ENCODE peak calls at places on chromosomes 4 and X, in ten cellular contexts. One of them, this sample, is unnamed.

GRCh38 chr4:186724048-186724860 is 598 bp upstream of the FAT1 start:
- DNase-seq in GM10248: no peak
- DNase-seq in left lung: peak; percentile 80
- DNase-seq in spleen: no peak
- DNase-seq in MM.1S: peak; percentile 54
- DNase-seq in SK-N-SH: peak; percentile 60
- DNase-seq in Calu3: no peak
- DNase-seq in AG09309: no peak
- DNase-seq in CD4-positive, alpha-beta T cell: no peak
- DNase-seq in GM13976: no peak
- DNase-seq in this sample: no peak

GRCh38 chrX:155441097-155441496 is 17.3 kb downstream of the F8A3 start:
- DNase-seq in CD4-positive, alpha-beta T cell: no peak
- DNase-seq in GM13976: no peak
- DNase-seq in left lung: no peak
- DNase-seq in spleen: no peak
- DNase-seq in GM10248: no peak
- DNase-seq in SK-N-SH: no peak
- DNase-seq in MM.1S: no peak
- DNase-seq in AG09309: no peak
- DNase-seq in Calu3: no peak
- DNase-seq in this sample: no peak

GRCh38 chrX:133085785-133086184 is 11.1 kb downstream of the USP26 start:
- DNase-seq in left lung: no peak
- DNase-seq in GM10248: no peak
- DNase-seq in spleen: no peak
- DNase-seq in GM13976: no peak
- DNase-seq in AG09309: no peak
- DNase-seq in MM.1S: no peak
- DNase-seq in CD4-positive, alpha-beta T cell: no peak
- DNase-seq in Calu3: peak; percentile 69
- DNase-seq in SK-N-SH: no peak
- DNase-seq in this sample: no peak

GRCh38 chr4:139528377-139529005 is 27.5 kb downstream of the SETD7 start:
- DNase-seq in Calu3: no peak
- DNase-seq in SK-N-SH: no peak
- DNase-seq in AG09309: peak; percentile 84
- DNase-seq in left lung: no peak
- DNase-seq in GM13976: no peak
- DNase-seq in CD4-positive, alpha-beta T cell: no peak
- DNase-seq in GM10248: no peak
- DNase-seq in spleen: no peak
- DNase-seq in MM.1S: no peak
- DNase-seq in this sample: no peak

GRCh38 chr4:1521821-1522361 is 115.6 kb upstream of the NKX1-1 start:
- DNase-seq in AG09309: no peak
- DNase-seq in left lung: peak; percentile 57
- DNase-seq in spleen: peak; percentile 67
- DNase-seq in GM13976: no peak
- DNase-seq in CD4-positive, alpha-beta T cell: no peak
- DNase-seq in Calu3: no peak
- DNase-seq in GM10248: no peak
- DNase-seq in MM.1S: no peak
- DNase-seq in SK-N-SH: no peak
- DNase-seq in this sample: peak; percentile 77

GRCh38 chrX:105314468-105314867 is 94.0 kb upstream of the TEX13A start:
- DNase-seq in MM.1S: no peak
- DNase-seq in spleen: no peak
- DNase-seq in GM13976: no peak
- DNase-seq in SK-N-SH: no peak
- DNase-seq in CD4-positive, alpha-beta T cell: no peak
- DNase-seq in Calu3: no peak
- DNase-seq in GM10248: no peak
- DNase-seq in left lung: no peak
- DNase-seq in AG09309: no peak
- DNase-seq in this sample: no peak

GRCh38 chrX:106906361-106906760 is 3.2 kb upstream of the RIPPLY1 start:
- DNase-seq in Calu3: peak; percentile 29
- DNase-seq in spleen: no peak
- DNase-seq in GM10248: no peak
- DNase-seq in AG09309: no peak
- DNase-seq in left lung: no peak
- DNase-seq in CD4-positive, alpha-beta T cell: no peak
- DNase-seq in GM13976: no peak
- DNase-seq in SK-N-SH: no peak
- DNase-seq in MM.1S: no peak
- DNase-seq in this sample: no peak

GRCh38 chr4:25925486-25926201 is 11.6 kb downstream of the SMIM20 start:
- DNase-seq in GM10248: peak; percentile 58
- DNase-seq in spleen: no peak
- DNase-seq in Calu3: peak; percentile 55
- DNase-seq in MM.1S: peak; percentile 49
- DNase-seq in AG09309: no peak
- DNase-seq in SK-N-SH: peak; percentile 64
- DNase-seq in left lung: no peak
- DNase-seq in CD4-positive, alpha-beta T cell: no peak
- DNase-seq in GM13976: peak; percentile 66
- DNase-seq in this sample: no peak

GRCh38 chr4:77821775-77822174 is 2.6 kb upstream of the CNOT6L start:
- DNase-seq in SK-N-SH: no peak
- DNase-seq in GM13976: no peak
- DNase-seq in left lung: no peak
- DNase-seq in MM.1S: peak; percentile 73
- DNase-seq in spleen: no peak
- DNase-seq in Calu3: no peak
- DNase-seq in GM10248: no peak
- DNase-seq in CD4-positive, alpha-beta T cell: peak; percentile 38
- DNase-seq in AG09309: no peak
- DNase-seq in this sample: no peak

GRCh38 chrX:46961574-46962279 is 49.5 kb downstream of the JADE3 start:
- DNase-seq in Calu3: no peak
- DNase-seq in SK-N-SH: no peak
- DNase-seq in CD4-positive, alpha-beta T cell: no peak
- DNase-seq in left lung: no peak
- DNase-seq in MM.1S: no peak
- DNase-seq in spleen: no peak
- DNase-seq in GM13976: no peak
- DNase-seq in GM10248: no peak
- DNase-seq in AG09309: no peak
- DNase-seq in this sample: no peak

GRCh38 chr4:92106816-92107215 is 196.9 kb upstream of the GRID2 start:
- DNase-seq in Calu3: no peak
- DNase-seq in GM10248: no peak
- DNase-seq in AG09309: no peak
- DNase-seq in CD4-positive, alpha-beta T cell: no peak
- DNase-seq in spleen: no peak
- DNase-seq in MM.1S: no peak
- DNase-seq in SK-N-SH: no peak
- DNase-seq in GM13976: no peak
- DNase-seq in left lung: no peak
- DNase-seq in this sample: no peak

GRCh38 chr4:61210186-61210939 is 10.2 kb downstream of the ADGRL3 start:
- DNase-seq in GM13976: no peak
- DNase-seq in spleen: no peak
- DNase-seq in AG09309: no peak
- DNase-seq in GM10248: no peak
- DNase-seq in Calu3: no peak
- DNase-seq in MM.1S: no peak
- DNase-seq in SK-N-SH: no peak
- DNase-seq in left lung: no peak
- DNase-seq in CD4-positive, alpha-beta T cell: no peak
- DNase-seq in this sample: no peak

GRCh38 chr4:78691971-78692814 is 84.0 kb upstream of the BMP2K start:
- DNase-seq in MM.1S: no peak
- DNase-seq in Calu3: no peak
- DNase-seq in left lung: no peak
- DNase-seq in AG09309: no peak
- DNase-seq in GM13976: peak; percentile 32
- DNase-seq in CD4-positive, alpha-beta T cell: no peak
- DNase-seq in SK-N-SH: peak; percentile 75
- DNase-seq in spleen: no peak
- DNase-seq in GM10248: no peak
- DNase-seq in this sample: no peak

GRCh38 chr4:71945791-71946190 is 86.0 kb upstream of the NPFFR2 start:
- DNase-seq in Calu3: no peak
- DNase-seq in GM13976: no peak
- DNase-seq in spleen: no peak
- DNase-seq in GM10248: no peak
- DNase-seq in MM.1S: no peak
- DNase-seq in left lung: no peak
- DNase-seq in AG09309: no peak
- DNase-seq in CD4-positive, alpha-beta T cell: no peak
- DNase-seq in SK-N-SH: no peak
- DNase-seq in this sample: no peak

GRCh38 chr4:111221371-111221770 is 598.5 kb upstream of the PITX2 start:
- DNase-seq in MM.1S: no peak
- DNase-seq in Calu3: no peak
- DNase-seq in spleen: no peak
- DNase-seq in left lung: no peak
- DNase-seq in SK-N-SH: no peak
- DNase-seq in GM10248: no peak
- DNase-seq in CD4-positive, alpha-beta T cell: no peak
- DNase-seq in AG09309: no peak
- DNase-seq in GM13976: no peak
- DNase-seq in this sample: no peak

GRCh38 chr4:1640110-1640509 is 44.0 kb downstream of the FAM53A start:
- DNase-seq in left lung: peak; percentile 67
- DNase-seq in SK-N-SH: no peak
- DNase-seq in spleen: no peak
- DNase-seq in MM.1S: no peak
- DNase-seq in AG09309: no peak
- DNase-seq in Calu3: no peak
- DNase-seq in CD4-positive, alpha-beta T cell: no peak
- DNase-seq in GM13976: no peak
- DNase-seq in GM10248: no peak
- DNase-seq in this sample: no peak

DNA sequence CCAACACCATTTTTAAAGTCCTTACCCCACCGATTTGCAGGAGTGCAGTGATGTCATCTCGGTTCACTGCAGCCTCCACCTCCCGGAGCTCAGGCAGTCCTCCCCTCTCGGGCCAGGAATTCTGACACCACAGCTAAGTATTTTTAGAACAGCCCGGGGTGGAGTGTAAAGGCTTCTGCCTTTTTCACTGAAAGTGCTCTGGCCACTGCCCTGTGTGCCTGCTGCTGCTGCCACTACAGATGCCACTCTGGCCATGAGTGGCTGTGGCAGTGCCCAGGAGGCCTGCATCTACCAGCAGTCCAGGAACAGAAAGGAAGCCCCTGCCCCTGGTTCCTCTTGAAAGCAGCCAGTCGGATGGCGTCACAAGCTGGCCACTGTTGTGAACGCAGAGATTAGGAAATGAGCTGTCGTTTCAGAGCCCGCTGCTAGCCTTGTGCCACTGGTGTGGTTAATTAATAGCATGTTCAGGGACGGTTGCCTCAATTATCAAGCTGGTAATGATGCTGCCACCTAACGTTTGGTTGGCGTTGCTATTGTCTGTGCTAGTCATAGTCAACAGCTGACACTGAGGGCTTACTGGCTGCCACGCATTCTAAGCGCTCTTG is 23.6 kb upstream of the TBC1D14 start:
- DNase-seq in spleen: peak; percentile 89
- DNase-seq in SK-N-SH: no peak
- DNase-seq in GM13976: peak; percentile 41
- DNase-seq in GM10248: peak; percentile 45
- DNase-seq in Calu3: peak; percentile 60
- DNase-seq in CD4-positive, alpha-beta T cell: no peak
- DNase-seq in left lung: peak; percentile 86
- DNase-seq in MM.1S: no peak
- DNase-seq in AG09309: peak; percentile 64
- DNase-seq in this sample: peak; percentile 47
- TF ChIP-seq CTCF in spleen: peak; percentile 57
- TF ChIP-seq CTCF in SK-N-SH: no peak
- TF ChIP-seq CTCF in GM13976: no peak
- TF ChIP-seq CTCF in GM10248: peak; percentile 31
- TF ChIP-seq CTCF in Calu3: no peak
- TF ChIP-seq CTCF in CD4-positive, alpha-beta T cell: no peak
- TF ChIP-seq CTCF in left lung: no peak
- TF ChIP-seq CTCF in MM.1S: no peak
- TF ChIP-seq CTCF in AG09309: peak; percentile 23
- TF ChIP-seq CTCF in this sample: peak; percentile 48

DNA sequence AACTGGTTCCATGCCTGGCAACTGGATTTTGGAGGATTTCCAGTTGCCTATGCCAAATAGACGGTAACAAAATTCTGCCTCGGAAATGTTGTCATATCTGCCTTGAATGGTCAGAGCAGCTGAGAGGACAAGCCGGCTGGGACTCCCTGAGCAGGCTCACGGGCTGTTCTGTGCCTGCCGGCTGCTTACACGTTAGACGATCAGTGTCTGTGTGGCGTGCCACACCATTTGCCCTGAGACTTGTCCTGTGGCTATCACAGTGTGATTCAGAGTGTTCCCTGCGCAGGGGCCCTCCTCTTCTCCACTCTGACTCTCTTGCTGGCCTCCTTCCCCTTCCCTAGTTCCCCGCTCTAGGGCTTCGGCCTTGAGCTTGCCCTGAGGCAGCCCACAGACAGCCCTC is 42.4 kb downstream of the RAI2 start:
- DNase-seq in CD4-positive, alpha-beta T cell: no peak
- DNase-seq in GM13976: no peak
- DNase-seq in spleen: no peak
- DNase-seq in left lung: no peak
- DNase-seq in Calu3: no peak
- DNase-seq in SK-N-SH: no peak
- DNase-seq in GM10248: no peak
- DNase-seq in AG09309: no peak
- DNase-seq in MM.1S: no peak
- DNase-seq in this sample: no peak
- TF ChIP-seq CTCF in CD4-positive, alpha-beta T cell: no peak
- TF ChIP-seq CTCF in GM13976: no peak
- TF ChIP-seq CTCF in spleen: no peak
- TF ChIP-seq CTCF in left lung: no peak
- TF ChIP-seq CTCF in Calu3: no peak
- TF ChIP-seq CTCF in SK-N-SH: no peak
- TF ChIP-seq CTCF in GM10248: no peak
- TF ChIP-seq CTCF in AG09309: no peak
- TF ChIP-seq CTCF in MM.1S: no peak
- TF ChIP-seq CTCF in this sample: no peak

DNA sequence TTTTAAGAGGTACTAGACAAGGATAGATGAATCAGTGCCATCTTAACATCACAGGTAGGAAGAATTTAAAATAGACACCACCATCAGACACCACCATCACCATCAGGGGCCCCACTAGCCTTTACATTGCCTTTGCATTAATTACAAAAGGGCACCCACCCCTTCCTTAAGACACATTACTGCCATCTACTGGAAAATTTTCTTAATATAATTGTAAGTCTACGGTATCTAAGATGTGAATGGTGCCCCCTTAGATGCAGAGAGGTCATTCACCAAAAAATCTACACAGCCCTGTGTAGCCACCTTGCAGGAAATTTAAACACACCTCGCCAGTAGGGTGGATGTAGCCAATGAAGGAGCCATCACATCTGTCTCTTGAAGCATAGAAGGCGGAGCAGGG is 184.1 kb downstream of the MID1IP1 start:
- DNase-seq in SK-N-SH: peak; percentile 13
- DNase-seq in MM.1S: peak; percentile 38
- DNase-seq in CD4-positive, alpha-beta T cell: no peak
- DNase-seq in GM10248: peak; percentile 40
- DNase-seq in Calu3: no peak
- DNase-seq in AG09309: no peak
- DNase-seq in left lung: no peak
- DNase-seq in GM13976: peak; percentile 50
- DNase-seq in spleen: no peak
- DNase-seq in this sample: no peak
- TF ChIP-seq CTCF in SK-N-SH: peak; percentile 44
- TF ChIP-seq CTCF in MM.1S: peak; percentile 33
- TF ChIP-seq CTCF in CD4-positive, alpha-beta T cell: peak; percentile 42
- TF ChIP-seq CTCF in GM10248: no peak
- TF ChIP-seq CTCF in Calu3: no peak
- TF ChIP-seq CTCF in AG09309: peak; percentile 19
- TF ChIP-seq CTCF in left lung: no peak
- TF ChIP-seq CTCF in GM13976: no peak
- TF ChIP-seq CTCF in spleen: peak; percentile 25
- TF ChIP-seq CTCF in this sample: peak; percentile 69

GRCh38 chr4:39029752-39030694 is 2.2 kb downstream of the TMEM156 start:
- DNase-seq in left lung: no peak
- DNase-seq in CD4-positive, alpha-beta T cell: no peak
- DNase-seq in GM10248: peak; percentile 41
- DNase-seq in AG09309: no peak
- DNase-seq in Calu3: no peak
- DNase-seq in spleen: no peak
- DNase-seq in SK-N-SH: no peak
- DNase-seq in MM.1S: no peak
- DNase-seq in GM13976: no peak
- DNase-seq in this sample: no peak
- TF ChIP-seq CTCF in left lung: no peak
- TF ChIP-seq CTCF in CD4-positive, alpha-beta T cell: no peak
- TF ChIP-seq CTCF in GM10248: peak; percentile 5
- TF ChIP-seq CTCF in AG09309: no peak
- TF ChIP-seq CTCF in Calu3: no peak
- TF ChIP-seq CTCF in spleen: no peak
- TF ChIP-seq CTCF in SK-N-SH: no peak
- TF ChIP-seq CTCF in MM.1S: no peak
- TF ChIP-seq CTCF in GM13976: peak; percentile 17
- TF ChIP-seq CTCF in this sample: no peak